ENCODE peak calls at places on chromosomes 11 and 22, in seven cellular contexts. U is HepG2, X is H1, N is SK-N-SH, A is K562, C is GM12878, G is HCT116. B is an unnamed sample.

GRCh38 chr11:72848846-72849466 is 34.7 kb downstream of the ATG16L2 start:
- DNase-seq in U (peak; percentile 29), X (peak; percentile 57), N (peak; percentile 55), A (peak; percentile 60), C (no peak), G (no peak), B (peak; percentile 33)

GRCh38 chr11:76551400-76551799 is 106.6 kb downstream of the EMSY start:
- DNase-seq in U (no peak), X (no peak), N (no peak), A (no peak), C (no peak), G (no peak), B (no peak)

GRCh38 chr11:17076517-17077239 is 789 bp downstream of the RPS13 start:
- DNase-seq in U (no peak), X (no peak), N (no peak), A (no peak), C (no peak), G (no peak), B (no peak)

GRCh38 chr22:43000441-43001175 is 14.3 kb downstream of the PACSIN2 start:
- DNase-seq in U (no peak), X (no peak), N (no peak), A (no peak), C (no peak), G (no peak), B (no peak)

GRCh38 chr11:117818036-117818858 is 6.3 kb downstream of the FXYD2 start:
- DNase-seq in U (no peak), X (no peak), N (no peak), A (peak; percentile 20), C (no peak), G (no peak), B (no peak)

GRCh38 chr22:30866811-30867271 is 101.7 kb downstream of the MORC2 start:
- DNase-seq in U (peak; percentile 31), X (no peak), N (peak; percentile 50), A (peak; percentile 26), C (no peak), G (no peak), B (no peak)

GRCh38 chr11:17578958-17579357 is 31.9 kb downstream of the OTOG start:
- DNase-seq in U (no peak), X (peak; percentile 27), N (no peak), A (no peak), C (no peak), G (no peak), B (no peak)

GRCh38 chr11:61065955-61066638 is 36.2 kb upstream of the CD5 start:
- DNase-seq in U (no peak), X (no peak), N (no peak), A (no peak), C (no peak), G (no peak), B (no peak)

GRCh38 chr11:119624102-119624615 is 104.8 kb downstream of the NECTIN1 start:
- DNase-seq in U (no peak), X (no peak), N (peak; percentile 87), A (peak; percentile 81), C (no peak), G (no peak), B (no peak)

GRCh38 chr11:59053387-59053786 is 32.7 kb upstream of the GLYATL1B start:
- DNase-seq in U (peak; percentile 37), X (peak; percentile 89), N (peak; percentile 21), A (peak; percentile 17), C (no peak), G (peak; percentile 40), B (peak; percentile 63)

GRCh38 chr11:106208795-106209194 is 131.3 kb downstream of the AASDHPPT start:
- DNase-seq in U (peak; percentile 5), X (no peak), N (peak; percentile 7), A (no peak), C (no peak), G (no peak), B (no peak)

GRCh38 chr11:123132881-123133280 is 62.2 kb downstream of the CLMP start:
- DNase-seq in U (no peak), X (no peak), N (no peak), A (no peak), C (no peak), G (no peak), B (no peak)

GRCh38 chr11:14974723-14975587 is 2.8 kb upstream of the CALCA start:
- DNase-seq in U (peak; percentile 16), X (peak; percentile 85), N (peak; percentile 65), A (peak; percentile 54), C (no peak), G (peak; percentile 54), B (peak; percentile 56)

GRCh38 chr11:72001834-72002591 is 3.3 kb downstream of the IL18BP start:
- DNase-seq in U (no peak), X (no peak), N (no peak), A (no peak), C (no peak), G (no peak), B (no peak)

GRCh38 chr11:18243783-18244362 is 4.6 kb downstream of the SAA2 start:
- DNase-seq in U (peak; percentile 52), X (peak; percentile 72), N (peak; percentile 53), A (peak; percentile 67), C (peak; percentile 54), G (peak; percentile 63), B (peak; percentile 15)

GRCh38 chr11:32430586-32431357 is 4.6 kb downstream of the WT1 start:
- DNase-seq in U (no peak), X (peak; percentile 70), N (peak; percentile 54), A (no peak), C (no peak), G (no peak), B (no peak)
- TF ChIP-seq JUND in U (no peak), X (no peak), N (no peak), A (no peak), C (no peak), G (no peak), B (no peak)

GRCh38 chr11:12640926-12641849 is 33.0 kb upstream of the TEAD1 start:
- DNase-seq in U (peak; percentile 15), X (no peak), N (no peak), A (no peak), C (no peak), G (no peak), B (peak; percentile 10)

GRCh38 chr11:12640355-12640754 is 33.9 kb upstream of the TEAD1 start:
- DNase-seq in U (no peak), X (no peak), N (no peak), A (no peak), C (no peak), G (no peak), B (no peak)

GRCh38 chr11:12639388-12639787 is 34.8 kb upstream of the TEAD1 start:
- DNase-seq in U (no peak), X (no peak), N (no peak), A (no peak), C (no peak), G (no peak), B (no peak)

GRCh38 chr11:12643029-12643428 is 31.2 kb upstream of the TEAD1 start:
- DNase-seq in U (no peak), X (no peak), N (no peak), A (no peak), C (no peak), G (no peak), B (no peak)

DNA sequence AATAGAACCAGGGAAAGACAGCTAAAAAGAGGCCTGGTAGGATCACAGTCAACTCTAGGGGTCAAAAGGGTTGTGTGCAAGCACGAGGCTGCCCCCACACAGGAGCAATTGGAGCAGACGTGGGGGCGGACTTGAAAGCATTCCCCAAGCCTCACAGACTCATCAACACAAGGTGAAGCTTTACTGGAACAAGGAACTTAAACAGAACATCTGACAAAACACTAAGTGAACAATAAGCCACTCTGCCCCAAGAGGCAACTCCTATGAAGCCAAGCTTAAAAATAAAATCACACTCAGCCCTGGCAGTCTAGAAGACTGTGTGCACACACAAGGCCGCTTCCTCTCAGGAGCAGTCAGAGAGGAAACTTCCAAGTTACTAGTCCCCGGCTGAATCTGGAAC is 32.2 kb upstream of the TEAD1 start:
- DNase-seq in U (peak; percentile 57), X (no peak), N (no peak), A (peak; percentile 26), C (no peak), G (no peak), B (no peak)
- TF ChIP-seq JUND in U (no peak), X (no peak), N (no peak), A (no peak), C (no peak), G (no peak), B (no peak)

GRCh38 chr22:25712661-25713400 is 29.2 kb upstream of the MYO18B start:
- DNase-seq in U (no peak), X (no peak), N (no peak), A (no peak), C (no peak), G (no peak), B (no peak)
- TF ChIP-seq JUND in U (no peak), X (no peak), N (no peak), A (no peak), C (no peak), G (no peak), B (no peak)

GRCh38 chr11:92954003-92954402 is 15.4 kb upstream of the MTNR1B start:
- DNase-seq in U (no peak), X (no peak), N (no peak), A (no peak), C (no peak), G (no peak), B (no peak)

GRCh38 chr11:92946707-92947106 is 22.7 kb upstream of the MTNR1B start:
- DNase-seq in U (no peak), X (no peak), N (no peak), A (no peak), C (no peak), G (no peak), B (no peak)

GRCh38 chr11:92948116-92948515 is 21.3 kb upstream of the MTNR1B start:
- DNase-seq in U (peak; percentile 88), X (no peak), N (no peak), A (no peak), C (no peak), G (no peak), B (no peak)
- TF ChIP-seq JUND in U (peak; percentile 83), X (no peak), N (no peak), A (no peak), C (no peak), G (no peak), B (no peak)

DNA sequence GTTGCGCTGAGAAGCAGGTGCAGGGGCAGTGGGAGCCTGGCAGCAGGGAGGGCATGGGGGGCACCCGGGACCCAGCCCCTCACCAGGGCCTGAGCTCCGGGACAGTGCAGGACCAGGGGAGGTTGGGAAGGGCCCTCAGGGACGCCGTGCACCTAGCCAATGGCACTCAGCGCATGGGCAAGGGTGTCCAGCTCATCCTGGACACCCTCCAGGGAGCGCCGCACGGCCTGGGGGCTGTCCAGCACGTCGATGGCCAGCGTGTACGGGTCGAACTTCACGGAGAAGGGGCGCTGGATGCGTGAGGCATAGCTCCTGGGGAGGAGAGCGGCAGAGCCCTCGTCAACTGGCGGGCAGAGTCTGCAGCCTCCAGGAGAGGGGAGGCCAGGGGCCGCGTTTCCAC is 3.1 kb upstream of the INS start:
- DNase-seq in U (no peak), X (no peak), N (no peak), A (no peak), C (no peak), G (no peak), B (no peak)
- TF ChIP-seq JUND in U (no peak), X (no peak), N (no peak), A (no peak), C (no peak), G (no peak), B (no peak)